ENCODE peak calls at places on chromosomes 12 and 14, in ten cellular contexts. O is lower leg skin, C is GM04504, L is choroid plexus epithelial cell, E is transverse colon, M is C1 segment of cervical spinal cord, R is BJ, G is AG20443, P is GM19239, V is adrenal gland. H is an unnamed sample.

GRCh38 chr12:64610092-64610659 is at the start of gene RASSF3:
- DNase-seq in O (peak), C (no peak), L (peak), E (peak), M (no peak), R (no peak), G (peak), P (peak), V (peak), H (peak)

GRCh38 chr12:69428351-69429048 is 41.7 kb upstream of the FRS2 start:
- DNase-seq in O (no peak), C (no peak), L (peak), E (no peak), M (no peak), R (no peak), G (peak), P (no peak), V (no peak), H (peak)

GRCh38 chr12:78719721-78720120 is 144.9 kb upstream of the SYT1 start:
- DNase-seq in O (no peak), C (no peak), L (no peak), E (no peak), M (no peak), R (no peak), G (no peak), P (no peak), V (no peak), H (peak)

GRCh38 chr14:61103541-61104339 is 122.7 kb downstream of the SLC38A6 start:
- DNase-seq in O (peak), C (peak), L (peak), E (peak), M (no peak), R (peak), G (peak), P (no peak), V (no peak), H (peak)

GRCh38 chr12:7581609-7582008 is 78.0 kb upstream of the CD163 start:
- DNase-seq in O (no peak), C (no peak), L (no peak), E (no peak), M (no peak), R (no peak), G (no peak), P (no peak), V (no peak), H (no peak)

GRCh38 chr12:53538209-53538689 is 31.0 kb upstream of the NPFF start:
- DNase-seq in O (peak), C (peak), L (peak), E (peak), M (no peak), R (peak), G (peak), P (no peak), V (peak), H (peak)

GRCh38 chr14:99214701-99215100 is 57.3 kb downstream of the BCL11B start:
- DNase-seq in O (no peak), C (no peak), L (no peak), E (no peak), M (no peak), R (no peak), G (no peak), P (no peak), V (no peak), H (no peak)

GRCh38 chr12:125028106-125028505 is 34.7 kb downstream of the BRI3BP start:
- DNase-seq in O (no peak), C (no peak), L (no peak), E (no peak), M (no peak), R (no peak), G (no peak), P (no peak), V (no peak), H (no peak)

GRCh38 chr12:130192667-130193345 is 30.5 kb downstream of the FZD10 start:
- DNase-seq in O (no peak), C (no peak), L (no peak), E (no peak), M (no peak), R (no peak), G (no peak), P (no peak), V (no peak), H (no peak)

GRCh38 chr14:72142328-72142727 is 210.1 kb downstream of the RGS6 start:
- DNase-seq in O (no peak), C (no peak), L (no peak), E (no peak), M (no peak), R (no peak), G (no peak), P (no peak), V (no peak), H (no peak)

GRCh38 chr12:85948340-85948739 is 74.2 kb downstream of the NTS start:
- DNase-seq in O (no peak), C (no peak), L (no peak), E (no peak), M (no peak), R (no peak), G (no peak), P (no peak), V (no peak), H (no peak)

GRCh38 chr12:132323171-132324010 is 6.0 kb downstream of the GALNT9 start:
- DNase-seq in O (no peak), C (no peak), L (peak), E (no peak), M (no peak), R (no peak), G (peak), P (no peak), V (no peak), H (no peak)

GRCh38 chr12:71432936-71433335 is 6.7 kb upstream of the LGR5 start:
- DNase-seq in O (no peak), C (no peak), L (no peak), E (no peak), M (no peak), R (no peak), G (no peak), P (no peak), V (no peak), H (no peak)

GRCh38 chr14:37037636-37038387 is 134.6 kb downstream of the SLC25A21 start:
- DNase-seq in O (no peak), C (no peak), L (no peak), E (no peak), M (no peak), R (no peak), G (no peak), P (no peak), V (no peak), H (no peak)

GRCh38 chr12:120406080-120406479 is 31.8 kb upstream of the COX6A1 start:
- DNase-seq in O (no peak), C (no peak), L (no peak), E (no peak), M (no peak), R (no peak), G (no peak), P (no peak), V (no peak), H (no peak)

GRCh38 chr12:63396135-63396534 is 245.1 kb upstream of the AVPR1A start:
- DNase-seq in O (no peak), C (no peak), L (no peak), E (no peak), M (no peak), R (no peak), G (no peak), P (no peak), V (no peak), H (no peak)

GRCh38 chr14:35292770-35293561 is 784 bp downstream of the PSMA6 start:
- DNase-seq in O (no peak), C (no peak), L (peak), E (no peak), M (no peak), R (no peak), G (no peak), P (no peak), V (no peak), H (no peak)

GRCh38 chr14:58362798-58363412 is 32.8 kb upstream of the TOMM20L start:
- DNase-seq in O (no peak), C (no peak), L (peak), E (no peak), M (no peak), R (no peak), G (no peak), P (no peak), V (no peak), H (peak)

GRCh38 chr12:116591608-116592115 is 32.5 kb downstream of the MAP1LC3B2 start:
- DNase-seq in O (no peak), C (no peak), L (peak), E (no peak), M (no peak), R (no peak), G (peak), P (no peak), V (no peak), H (peak)

GRCh38 chr12:112978163-112979081 is at the start of gene OAS2:
- DNase-seq in O (peak), C (peak), L (peak), E (peak), M (no peak), R (peak), G (peak), P (peak), V (peak), H (no peak)

GRCh38 chr14:65620195-65620594 is 207.7 kb downstream of the FUT8 start:
- DNase-seq in O (no peak), C (no peak), L (no peak), E (no peak), M (no peak), R (no peak), G (no peak), P (no peak), V (no peak), H (peak)

GRCh38 chr14:21050597-21050996 is 7.0 kb upstream of the RNASE8 start:
- DNase-seq in O (no peak), C (no peak), L (no peak), E (no peak), M (no peak), R (no peak), G (no peak), P (no peak), V (no peak), H (no peak)